ENCODE peak calls at places on chromosomes 11 and 22, in nine cellular contexts. A is H9, Y is ELR, X is NCI-H226, W is kidney glomerular epithelial cell, Z is immature natural killer cell, F is EH, U is gastrocnemius medialis, G is Caco-2. S is an unnamed sample.

GRCh38 chr11:76674517-76675400 is 4.2 kb upstream of the LRRC32 start:
- DNase-seq in A (no peak), Y (no peak), X (no peak), W (no peak), Z (no peak), F (no peak), U (no peak), G (no peak), S (peak; percentile 32)

GRCh38 chr22:24072361-24072760 is 61.3 kb downstream of the CABIN1 start:
- DNase-seq in A (no peak), Y (no peak), X (no peak), W (no peak), Z (no peak), F (no peak), U (no peak), G (no peak), S (no peak)

GRCh38 chr11:105401269-105401809 is 208.5 kb upstream of the GRIA4 start:
- DNase-seq in A (no peak), Y (no peak), X (no peak), W (no peak), Z (no peak), F (no peak), U (no peak), G (no peak), S (no peak)

GRCh38 chr11:33000181-33000580 is 15.5 kb upstream of the DEPDC7 start:
- DNase-seq in A (no peak), Y (peak; percentile 73), X (peak; percentile 73), W (peak; percentile 55), Z (no peak), F (peak; percentile 92), U (no peak), G (no peak), S (no peak)

GRCh38 chr22:22872722-22873708 is 14.6 kb upstream of the IGLL5 start:
- DNase-seq in A (peak; percentile 4), Y (no peak), X (no peak), W (no peak), Z (no peak), F (no peak), U (no peak), G (no peak), S (peak; percentile 6)

GRCh38 chr11:23564370-23564769 is 704.1 kb upstream of the CCDC179 start:
- DNase-seq in A (no peak), Y (no peak), X (no peak), W (no peak), Z (peak; percentile 71), F (no peak), U (no peak), G (no peak), S (peak; percentile 9)

GRCh38 chr11:96306933-96307747 is 35.9 kb downstream of the MAML2 start:
- DNase-seq in A (no peak), Y (peak; percentile 99), X (peak; percentile 97), W (peak; percentile 100), Z (no peak), F (peak; percentile 99), U (peak; percentile 59), G (no peak), S (peak; percentile 62)

GRCh38 chr11:102494216-102494615 is 36.3 kb downstream of the MMP7 start:
- DNase-seq in A (no peak), Y (peak; percentile 77), X (peak; percentile 55), W (peak; percentile 68), Z (no peak), F (peak; percentile 52), U (no peak), G (peak; percentile 60), S (no peak)

GRCh38 chr11:75513250-75513649 is 12.5 kb downstream of the GDPD5 start:
- DNase-seq in A (no peak), Y (no peak), X (no peak), W (no peak), Z (no peak), F (peak; percentile 69), U (no peak), G (no peak), S (peak; percentile 98)

GRCh38 chr11:26127336-26127735 is 204.6 kb upstream of the ANO3 start:
- DNase-seq in A (no peak), Y (no peak), X (no peak), W (no peak), Z (no peak), F (no peak), U (no peak), G (no peak), S (no peak)

GRCh38 chr11:10488121-10488580 is 33.1 kb downstream of the AMPD3 start:
- DNase-seq in A (peak; percentile 33), Y (peak; percentile 33), X (no peak), W (no peak), Z (no peak), F (no peak), U (no peak), G (no peak), S (peak; percentile 69)

GRCh38 chr22:29621761-29622526 is 18.5 kb downstream of the NF2 start:
- DNase-seq in A (no peak), Y (peak; percentile 99), X (peak; percentile 77), W (peak; percentile 99), Z (no peak), F (peak; percentile 98), U (no peak), G (no peak), S (peak; percentile 85)

GRCh38 chr11:103358251-103358650 is 249.0 kb downstream of the DYNC2H1 start:
- DNase-seq in A (no peak), Y (peak; percentile 79), X (peak; percentile 26), W (peak; percentile 3), Z (no peak), F (peak; percentile 68), U (no peak), G (no peak), S (no peak)

GRCh38 chr11:65414776-65415498 is 7.7 kb upstream of the NEAT1 start:
- DNase-seq in A (peak; percentile 25), Y (no peak), X (no peak), W (no peak), Z (no peak), F (peak; percentile 50), U (no peak), G (no peak), S (peak; percentile 76)

GRCh38 chr11:40125054-40125453 is 1334.4 kb downstream of the LRRC4C start:
- DNase-seq in A (no peak), Y (peak; percentile 15), X (no peak), W (peak; percentile 64), Z (no peak), F (no peak), U (no peak), G (peak; percentile 19), S (no peak)

S was measured in osteoblast.